ENCODE peak calls at places on chromosomes 5 and 9, in six cellular contexts. One of them, this sample, is unnamed.

GRCh38 chr5:64333891-64334290 is 168.2 kb downstream of the RNF180 start:
- DNase-seq in activated CD4-positive, alpha-beta T cell treated with anti-CD3 and anti-CD28 coated beads for 1 hour: no peak
- DNase-seq in memory B cell: no peak
- DNase-seq in LoVo: no peak
- DNase-seq in cardiac fibroblast: no peak
- DNase-seq in stimulated activated CD4-positive, alpha-beta T cell treated with anti-CD3 and anti-CD28 coated beads, Interleukin-4, amount 100 ng/mL, for 4 hours: no peak
- DNase-seq in this sample: no peak

GRCh38 chr9:130692365-130692764 is 1.2 kb upstream of the EXOSC2 start:
- DNase-seq in stimulated activated CD4-positive, alpha-beta T cell treated with anti-CD3 and anti-CD28 coated beads, Interleukin-4, amount 100 ng/mL, for 4 hours: no peak
- DNase-seq in cardiac fibroblast: no peak
- DNase-seq in memory B cell: no peak
- DNase-seq in LoVo: no peak
- DNase-seq in activated CD4-positive, alpha-beta T cell treated with anti-CD3 and anti-CD28 coated beads for 1 hour: no peak
- DNase-seq in this sample: no peak

GRCh38 chr9:20906326-20906725 is 125.1 kb downstream of the HACD4 start:
- DNase-seq in memory B cell: no peak
- DNase-seq in LoVo: no peak
- DNase-seq in stimulated activated CD4-positive, alpha-beta T cell treated with anti-CD3 and anti-CD28 coated beads, Interleukin-4, amount 100 ng/mL, for 4 hours: no peak
- DNase-seq in cardiac fibroblast: no peak
- DNase-seq in activated CD4-positive, alpha-beta T cell treated with anti-CD3 and anti-CD28 coated beads for 1 hour: no peak
- DNase-seq in this sample: no peak

GRCh38 chr5:68331202-68332108 is 115.9 kb downstream of the PIK3R1 start:
- DNase-seq in LoVo: no peak
- DNase-seq in stimulated activated CD4-positive, alpha-beta T cell treated with anti-CD3 and anti-CD28 coated beads, Interleukin-4, amount 100 ng/mL, for 4 hours: no peak
- DNase-seq in activated CD4-positive, alpha-beta T cell treated with anti-CD3 and anti-CD28 coated beads for 1 hour: no peak
- DNase-seq in cardiac fibroblast: peak
- DNase-seq in memory B cell: no peak
- DNase-seq in this sample: no peak

GRCh38 chr5:36870399-36871040 is 6.0 kb upstream of the NIPBL start:
- DNase-seq in memory B cell: no peak
- DNase-seq in stimulated activated CD4-positive, alpha-beta T cell treated with anti-CD3 and anti-CD28 coated beads, Interleukin-4, amount 100 ng/mL, for 4 hours: no peak
- DNase-seq in cardiac fibroblast: peak
- DNase-seq in activated CD4-positive, alpha-beta T cell treated with anti-CD3 and anti-CD28 coated beads for 1 hour: no peak
- DNase-seq in LoVo: peak
- DNase-seq in this sample: peak

GRCh38 chr9:127181315-127181580 is 58.8 kb upstream of the ANGPTL2 start:
- DNase-seq in LoVo: no peak
- DNase-seq in activated CD4-positive, alpha-beta T cell treated with anti-CD3 and anti-CD28 coated beads for 1 hour: no peak
- DNase-seq in memory B cell: no peak
- DNase-seq in stimulated activated CD4-positive, alpha-beta T cell treated with anti-CD3 and anti-CD28 coated beads, Interleukin-4, amount 100 ng/mL, for 4 hours: no peak
- DNase-seq in cardiac fibroblast: no peak
- DNase-seq in this sample: no peak

GRCh38 chr9:120792898-120793765 is at the start of gene FBXW2:
- DNase-seq in stimulated activated CD4-positive, alpha-beta T cell treated with anti-CD3 and anti-CD28 coated beads, Interleukin-4, amount 100 ng/mL, for 4 hours: peak
- DNase-seq in LoVo: peak
- DNase-seq in cardiac fibroblast: peak
- DNase-seq in memory B cell: peak
- DNase-seq in activated CD4-positive, alpha-beta T cell treated with anti-CD3 and anti-CD28 coated beads for 1 hour: peak
- DNase-seq in this sample: peak

GRCh38 chr5:95907067-95907705 is 54.5 kb downstream of the ELL2 start:
- DNase-seq in LoVo: no peak
- DNase-seq in activated CD4-positive, alpha-beta T cell treated with anti-CD3 and anti-CD28 coated beads for 1 hour: no peak
- DNase-seq in cardiac fibroblast: no peak
- DNase-seq in stimulated activated CD4-positive, alpha-beta T cell treated with anti-CD3 and anti-CD28 coated beads, Interleukin-4, amount 100 ng/mL, for 4 hours: no peak
- DNase-seq in memory B cell: no peak
- DNase-seq in this sample: no peak

GRCh38 chr5:94524841-94525697 is 93.3 kb downstream of the KIAA0825 start:
- DNase-seq in memory B cell: no peak
- DNase-seq in LoVo: peak
- DNase-seq in stimulated activated CD4-positive, alpha-beta T cell treated with anti-CD3 and anti-CD28 coated beads, Interleukin-4, amount 100 ng/mL, for 4 hours: no peak
- DNase-seq in activated CD4-positive, alpha-beta T cell treated with anti-CD3 and anti-CD28 coated beads for 1 hour: no peak
- DNase-seq in cardiac fibroblast: peak
- DNase-seq in this sample: peak

GRCh38 chr9:94210616-94211603 is 48.2 kb upstream of the ZNF169 start:
- DNase-seq in activated CD4-positive, alpha-beta T cell treated with anti-CD3 and anti-CD28 coated beads for 1 hour: no peak
- DNase-seq in cardiac fibroblast: no peak
- DNase-seq in memory B cell: no peak
- DNase-seq in stimulated activated CD4-positive, alpha-beta T cell treated with anti-CD3 and anti-CD28 coated beads, Interleukin-4, amount 100 ng/mL, for 4 hours: no peak
- DNase-seq in LoVo: no peak
- DNase-seq in this sample: no peak

GRCh38 chr5:40649493-40650030 is 30.2 kb upstream of the PTGER4 start:
- DNase-seq in memory B cell: no peak
- DNase-seq in activated CD4-positive, alpha-beta T cell treated with anti-CD3 and anti-CD28 coated beads for 1 hour: no peak
- DNase-seq in LoVo: no peak
- DNase-seq in cardiac fibroblast: no peak
- DNase-seq in stimulated activated CD4-positive, alpha-beta T cell treated with anti-CD3 and anti-CD28 coated beads, Interleukin-4, amount 100 ng/mL, for 4 hours: no peak
- DNase-seq in this sample: no peak

GRCh38 chr5:50300878-50301277 is 140.2 kb downstream of the EMB start:
- DNase-seq in memory B cell: no peak
- DNase-seq in activated CD4-positive, alpha-beta T cell treated with anti-CD3 and anti-CD28 coated beads for 1 hour: no peak
- DNase-seq in cardiac fibroblast: no peak
- DNase-seq in LoVo: no peak
- DNase-seq in stimulated activated CD4-positive, alpha-beta T cell treated with anti-CD3 and anti-CD28 coated beads, Interleukin-4, amount 100 ng/mL, for 4 hours: no peak
- DNase-seq in this sample: no peak

GRCh38 chr5:96582343-96582742 is 79.8 kb upstream of the CAST start:
- DNase-seq in cardiac fibroblast: no peak
- DNase-seq in activated CD4-positive, alpha-beta T cell treated with anti-CD3 and anti-CD28 coated beads for 1 hour: no peak
- DNase-seq in stimulated activated CD4-positive, alpha-beta T cell treated with anti-CD3 and anti-CD28 coated beads, Interleukin-4, amount 100 ng/mL, for 4 hours: no peak
- DNase-seq in memory B cell: no peak
- DNase-seq in LoVo: peak
- DNase-seq in this sample: peak

GRCh38 chr5:146745937-146746577 is 132.5 kb downstream of the PPP2R2B start:
- DNase-seq in memory B cell: no peak
- DNase-seq in activated CD4-positive, alpha-beta T cell treated with anti-CD3 and anti-CD28 coated beads for 1 hour: no peak
- DNase-seq in stimulated activated CD4-positive, alpha-beta T cell treated with anti-CD3 and anti-CD28 coated beads, Interleukin-4, amount 100 ng/mL, for 4 hours: no peak
- DNase-seq in cardiac fibroblast: no peak
- DNase-seq in LoVo: no peak
- DNase-seq in this sample: no peak

GRCh38 chr5:101915559-101915958 is 380.5 kb downstream of the SLCO4C1 start:
- DNase-seq in memory B cell: no peak
- DNase-seq in LoVo: peak
- DNase-seq in activated CD4-positive, alpha-beta T cell treated with anti-CD3 and anti-CD28 coated beads for 1 hour: no peak
- DNase-seq in stimulated activated CD4-positive, alpha-beta T cell treated with anti-CD3 and anti-CD28 coated beads, Interleukin-4, amount 100 ng/mL, for 4 hours: no peak
- DNase-seq in cardiac fibroblast: no peak
- DNase-seq in this sample: peak

GRCh38 chr9:73118898-73119554 is 32.6 kb upstream of the ANXA1 start:
- DNase-seq in stimulated activated CD4-positive, alpha-beta T cell treated with anti-CD3 and anti-CD28 coated beads, Interleukin-4, amount 100 ng/mL, for 4 hours: no peak
- DNase-seq in cardiac fibroblast: peak
- DNase-seq in activated CD4-positive, alpha-beta T cell treated with anti-CD3 and anti-CD28 coated beads for 1 hour: no peak
- DNase-seq in memory B cell: no peak
- DNase-seq in LoVo: peak
- DNase-seq in this sample: peak

GRCh38 chr5:172731286-172732073 is 39.5 kb downstream of the DUSP1 start:
- DNase-seq in stimulated activated CD4-positive, alpha-beta T cell treated with anti-CD3 and anti-CD28 coated beads, Interleukin-4, amount 100 ng/mL, for 4 hours: no peak
- DNase-seq in cardiac fibroblast: no peak
- DNase-seq in activated CD4-positive, alpha-beta T cell treated with anti-CD3 and anti-CD28 coated beads for 1 hour: no peak
- DNase-seq in memory B cell: no peak
- DNase-seq in LoVo: peak
- DNase-seq in this sample: no peak

GRCh38 chr9:102445181-102445747 is 549.9 kb upstream of the CYLC2 start:
- DNase-seq in stimulated activated CD4-positive, alpha-beta T cell treated with anti-CD3 and anti-CD28 coated beads, Interleukin-4, amount 100 ng/mL, for 4 hours: no peak
- DNase-seq in activated CD4-positive, alpha-beta T cell treated with anti-CD3 and anti-CD28 coated beads for 1 hour: no peak
- DNase-seq in LoVo: no peak
- DNase-seq in cardiac fibroblast: no peak
- DNase-seq in memory B cell: no peak
- DNase-seq in this sample: no peak

GRCh38 chr9:92807031-92807756 is 42.6 kb upstream of the BICD2 start:
- DNase-seq in LoVo: no peak
- DNase-seq in stimulated activated CD4-positive, alpha-beta T cell treated with anti-CD3 and anti-CD28 coated beads, Interleukin-4, amount 100 ng/mL, for 4 hours: no peak
- DNase-seq in memory B cell: no peak
- DNase-seq in cardiac fibroblast: no peak
- DNase-seq in activated CD4-positive, alpha-beta T cell treated with anti-CD3 and anti-CD28 coated beads for 1 hour: no peak
- DNase-seq in this sample: no peak

GRCh38 chr5:135511858-135512257 is 23.9 kb downstream of the NEUROG1 start:
- DNase-seq in activated CD4-positive, alpha-beta T cell treated with anti-CD3 and anti-CD28 coated beads for 1 hour: no peak
- DNase-seq in LoVo: no peak
- DNase-seq in cardiac fibroblast: no peak
- DNase-seq in stimulated activated CD4-positive, alpha-beta T cell treated with anti-CD3 and anti-CD28 coated beads, Interleukin-4, amount 100 ng/mL, for 4 hours: no peak
- DNase-seq in memory B cell: no peak
- DNase-seq in this sample: no peak

GRCh38 chr5:171629221-171630005 is 156.2 kb upstream of the SMIM23 start:
- DNase-seq in memory B cell: no peak
- DNase-seq in LoVo: no peak
- DNase-seq in activated CD4-positive, alpha-beta T cell treated with anti-CD3 and anti-CD28 coated beads for 1 hour: no peak
- DNase-seq in stimulated activated CD4-positive, alpha-beta T cell treated with anti-CD3 and anti-CD28 coated beads, Interleukin-4, amount 100 ng/mL, for 4 hours: no peak
- DNase-seq in cardiac fibroblast: no peak
- DNase-seq in this sample: peak

GRCh38 chr9:110847661-110848060 is 179.1 kb downstream of the MUSK start:
- DNase-seq in stimulated activated CD4-positive, alpha-beta T cell treated with anti-CD3 and anti-CD28 coated beads, Interleukin-4, amount 100 ng/mL, for 4 hours: no peak
- DNase-seq in LoVo: no peak
- DNase-seq in activated CD4-positive, alpha-beta T cell treated with anti-CD3 and anti-CD28 coated beads for 1 hour: no peak
- DNase-seq in cardiac fibroblast: peak
- DNase-seq in memory B cell: no peak
- DNase-seq in this sample: no peak

GRCh38 chr9:134275379-134275778 is 50.9 kb upstream of the RXRA start:
- DNase-seq in LoVo: no peak
- DNase-seq in stimulated activated CD4-positive, alpha-beta T cell treated with anti-CD3 and anti-CD28 coated beads, Interleukin-4, amount 100 ng/mL, for 4 hours: no peak
- DNase-seq in memory B cell: no peak
- DNase-seq in activated CD4-positive, alpha-beta T cell treated with anti-CD3 and anti-CD28 coated beads for 1 hour: no peak
- DNase-seq in cardiac fibroblast: no peak
- DNase-seq in this sample: no peak

GRCh38 chr9:96150324-96151023 is 151.5 kb downstream of the HSD17B3 start:
- DNase-seq in stimulated activated CD4-positive, alpha-beta T cell treated with anti-CD3 and anti-CD28 coated beads, Interleukin-4, amount 100 ng/mL, for 4 hours: peak
- DNase-seq in cardiac fibroblast: no peak
- DNase-seq in activated CD4-positive, alpha-beta T cell treated with anti-CD3 and anti-CD28 coated beads for 1 hour: no peak
- DNase-seq in memory B cell: no peak
- DNase-seq in LoVo: no peak
- DNase-seq in this sample: no peak

GRCh38 chr5:119049824-119050449 is 20.9 kb upstream of the DMXL1 start:
- DNase-seq in cardiac fibroblast: peak
- DNase-seq in LoVo: no peak
- DNase-seq in memory B cell: no peak
- DNase-seq in stimulated activated CD4-positive, alpha-beta T cell treated with anti-CD3 and anti-CD28 coated beads, Interleukin-4, amount 100 ng/mL, for 4 hours: no peak
- DNase-seq in activated CD4-positive, alpha-beta T cell treated with anti-CD3 and anti-CD28 coated beads for 1 hour: no peak
- DNase-seq in this sample: no peak

GRCh38 chr5:106489004-106489403 is 1181.7 kb downstream of the EFNA5 start:
- DNase-seq in memory B cell: no peak
- DNase-seq in cardiac fibroblast: no peak
- DNase-seq in LoVo: no peak
- DNase-seq in stimulated activated CD4-positive, alpha-beta T cell treated with anti-CD3 and anti-CD28 coated beads, Interleukin-4, amount 100 ng/mL, for 4 hours: no peak
- DNase-seq in activated CD4-positive, alpha-beta T cell treated with anti-CD3 and anti-CD28 coated beads for 1 hour: no peak
- DNase-seq in this sample: no peak

GRCh38 chr5:118611332-118611945 is 376.9 kb downstream of the DTWD2 start:
- DNase-seq in cardiac fibroblast: peak
- DNase-seq in activated CD4-positive, alpha-beta T cell treated with anti-CD3 and anti-CD28 coated beads for 1 hour: no peak
- DNase-seq in stimulated activated CD4-positive, alpha-beta T cell treated with anti-CD3 and anti-CD28 coated beads, Interleukin-4, amount 100 ng/mL, for 4 hours: no peak
- DNase-seq in LoVo: peak
- DNase-seq in memory B cell: no peak
- DNase-seq in this sample: no peak

GRCh38 chr9:20640331-20641187 is 18.3 kb upstream of the MLLT3 start:
- DNase-seq in LoVo: peak
- DNase-seq in cardiac fibroblast: peak
- DNase-seq in activated CD4-positive, alpha-beta T cell treated with anti-CD3 and anti-CD28 coated beads for 1 hour: peak
- DNase-seq in stimulated activated CD4-positive, alpha-beta T cell treated with anti-CD3 and anti-CD28 coated beads, Interleukin-4, amount 100 ng/mL, for 4 hours: peak
- DNase-seq in memory B cell: peak
- DNase-seq in this sample: no peak

GRCh38 chr5:174724484-174725260 is at the start of gene MSX2:
- DNase-seq in LoVo: peak
- DNase-seq in cardiac fibroblast: peak
- DNase-seq in stimulated activated CD4-positive, alpha-beta T cell treated with anti-CD3 and anti-CD28 coated beads, Interleukin-4, amount 100 ng/mL, for 4 hours: peak
- DNase-seq in activated CD4-positive, alpha-beta T cell treated with anti-CD3 and anti-CD28 coated beads for 1 hour: no peak
- DNase-seq in memory B cell: no peak
- DNase-seq in this sample: peak

This sample was measured in NCI-H460.